ENCODE peak calls at places on chromosomes 16 and 17, in six cellular contexts. One of them, this sample, is unnamed.

GRCh38 chr17:11240041-11240801 is 792 bp upstream of the SHISA6 start:
- DNase-seq in stomach: peak
- DNase-seq in aorta: no peak
- DNase-seq in body of pancreas: no peak
- DNase-seq in tibial artery: no peak
- DNase-seq in HepG2: no peak
- DNase-seq in this sample: peak

GRCh38 chr17:77738666-77739531 is 219.6 kb upstream of the TNRC6C start:
- DNase-seq in stomach: peak
- DNase-seq in tibial artery: peak
- DNase-seq in body of pancreas: peak
- DNase-seq in aorta: no peak
- DNase-seq in HepG2: no peak
- DNase-seq in this sample: no peak

GRCh38 chr17:75878174-75878998 is at the start of gene TRIM47:
- DNase-seq in HepG2: peak
- DNase-seq in tibial artery: peak
- DNase-seq in aorta: peak
- DNase-seq in body of pancreas: peak
- DNase-seq in stomach: peak
- DNase-seq in this sample: peak

GRCh38 chr17:64448665-64449512 is at the start of gene MILR1:
- DNase-seq in tibial artery: peak
- DNase-seq in HepG2: no peak
- DNase-seq in body of pancreas: peak
- DNase-seq in stomach: no peak
- DNase-seq in aorta: no peak
- DNase-seq in this sample: no peak

GRCh38 chr17:41976142-41976768 is 9.7 kb downstream of the CNP start:
- DNase-seq in stomach: no peak
- DNase-seq in body of pancreas: no peak
- DNase-seq in aorta: peak
- DNase-seq in tibial artery: no peak
- DNase-seq in HepG2: no peak
- DNase-seq in this sample: no peak

GRCh38 chr16:77723108-77723514 is 797 bp downstream of the NUDT7 start:
- DNase-seq in stomach: no peak
- DNase-seq in aorta: no peak
- DNase-seq in body of pancreas: peak
- DNase-seq in tibial artery: peak
- DNase-seq in HepG2: no peak
- DNase-seq in this sample: no peak

GRCh38 chr17:22171631-22172030 is 479.3 kb downstream of the KCNJ18 start:
- DNase-seq in stomach: no peak
- DNase-seq in HepG2: no peak
- DNase-seq in body of pancreas: no peak
- DNase-seq in aorta: no peak
- DNase-seq in tibial artery: no peak
- DNase-seq in this sample: no peak

GRCh38 chr16:10511829-10512228 is 68.6 kb downstream of the EMP2 start:
- DNase-seq in body of pancreas: no peak
- DNase-seq in stomach: no peak
- DNase-seq in HepG2: no peak
- DNase-seq in aorta: no peak
- DNase-seq in tibial artery: no peak
- DNase-seq in this sample: no peak

GRCh38 chr17:74725111-74725510 is 11.9 kb upstream of the RAB37 start:
- DNase-seq in stomach: no peak
- DNase-seq in HepG2: no peak
- DNase-seq in aorta: no peak
- DNase-seq in tibial artery: no peak
- DNase-seq in body of pancreas: no peak
- DNase-seq in this sample: no peak

GRCh38 chr17:19237389-19238166 is 412 bp downstream of the EPN2 start:
- DNase-seq in HepG2: no peak
- DNase-seq in stomach: peak
- DNase-seq in tibial artery: peak
- DNase-seq in aorta: peak
- DNase-seq in body of pancreas: peak
- DNase-seq in this sample: peak

GRCh38 chr16:83953796-83954576 is 946 bp downstream of the OSGIN1 start:
- DNase-seq in body of pancreas: peak
- DNase-seq in tibial artery: no peak
- DNase-seq in stomach: no peak
- DNase-seq in aorta: no peak
- DNase-seq in HepG2: peak
- DNase-seq in this sample: no peak

DNA sequence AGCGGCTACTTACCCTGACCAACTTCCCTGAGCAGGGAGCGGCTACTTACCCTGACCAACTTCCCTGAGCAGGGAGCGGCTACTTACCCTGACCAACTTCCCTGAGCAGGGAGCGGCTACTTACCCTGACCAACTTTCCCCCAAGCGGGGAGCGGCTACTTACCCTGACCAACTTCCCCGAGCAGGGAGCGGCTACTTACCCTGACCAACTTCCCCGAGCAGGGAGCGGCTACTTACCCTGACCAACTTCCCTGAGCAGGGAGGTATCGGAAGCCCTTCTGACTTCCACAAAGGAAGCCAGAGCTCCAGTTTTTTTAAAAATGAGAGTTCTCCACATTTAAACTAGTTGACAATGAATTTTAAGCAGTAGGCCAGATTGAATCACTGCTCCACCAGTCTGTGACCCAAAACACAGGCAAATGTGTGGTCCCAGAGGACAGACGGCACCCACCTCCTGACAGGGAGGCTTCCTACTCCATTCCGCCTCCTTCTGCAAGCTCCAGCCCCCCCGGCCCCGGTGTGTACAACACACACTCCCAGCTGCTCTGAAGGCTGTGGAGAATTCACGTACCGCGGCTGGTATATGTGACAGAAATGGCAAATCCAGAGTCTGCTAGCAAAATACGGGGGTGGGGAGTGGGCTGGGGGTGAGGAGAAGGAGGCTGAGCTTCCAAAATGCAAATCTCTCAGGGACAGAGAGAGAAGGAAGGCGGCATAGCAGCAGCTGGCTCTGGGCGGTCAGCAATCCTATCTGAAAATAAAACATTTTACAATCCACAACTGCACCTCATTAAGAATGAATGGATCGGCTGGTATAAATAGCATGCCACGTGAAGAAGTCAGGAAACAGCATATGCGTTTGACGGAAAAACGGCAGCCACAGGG is 53.0 kb upstream of the DOC2B start:
- DNase-seq in aorta: peak
- DNase-seq in HepG2: no peak
- DNase-seq in body of pancreas: no peak
- DNase-seq in tibial artery: peak
- DNase-seq in stomach: no peak
- DNase-seq in this sample: peak
- H3K4me3 ChIP-seq in aorta: no peak
- H3K4me3 ChIP-seq in HepG2: no peak
- H3K4me3 ChIP-seq in body of pancreas: no peak
- H3K4me3 ChIP-seq in tibial artery: peak
- H3K4me3 ChIP-seq in stomach: no peak
- H3K4me3 ChIP-seq in this sample: no peak

DNA sequence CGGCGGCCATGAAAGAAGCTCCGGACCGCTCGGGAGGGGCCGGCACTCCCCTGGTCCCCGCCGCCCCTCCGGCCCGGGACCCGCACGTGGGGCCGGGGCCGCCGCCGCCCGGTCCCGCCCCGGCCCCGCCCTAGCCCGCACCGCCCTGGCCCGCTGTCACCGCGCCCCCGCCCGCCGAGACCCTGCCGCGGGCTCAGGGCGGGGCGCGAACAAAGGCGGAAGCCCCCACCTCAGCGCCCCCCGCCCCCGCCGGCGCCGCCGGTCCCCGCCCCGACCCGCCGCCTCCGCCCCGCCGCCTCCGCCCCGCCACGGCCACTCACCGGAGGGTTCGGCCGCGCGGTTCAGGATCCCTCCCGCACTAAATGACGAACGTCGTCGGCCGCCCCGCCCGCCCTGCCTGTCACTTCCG is at the start of gene ARHGDIA:
- DNase-seq in tibial artery: no peak
- DNase-seq in HepG2: no peak
- DNase-seq in stomach: no peak
- DNase-seq in aorta: no peak
- DNase-seq in body of pancreas: peak
- DNase-seq in this sample: no peak
- H3K27ac ChIP-seq in tibial artery: peak
- H3K27ac ChIP-seq in HepG2: peak
- H3K27ac ChIP-seq in stomach: peak
- H3K27ac ChIP-seq in aorta: peak
- H3K27ac ChIP-seq in body of pancreas: peak
- H3K27ac ChIP-seq in this sample: peak

GRCh38 chr17:48052956-48053757 is 5.0 kb downstream of the NFE2L1 start:
- DNase-seq in stomach: peak
- DNase-seq in body of pancreas: peak
- DNase-seq in aorta: no peak
- DNase-seq in tibial artery: peak
- DNase-seq in HepG2: peak
- DNase-seq in this sample: peak

GRCh38 chr17:48055531-48056245 is 7.5 kb downstream of the NFE2L1 start:
- DNase-seq in tibial artery: no peak
- DNase-seq in stomach: no peak
- DNase-seq in HepG2: no peak
- DNase-seq in body of pancreas: no peak
- DNase-seq in aorta: no peak
- DNase-seq in this sample: no peak

GRCh38 chr17:48053758-48054237 is 5.6 kb downstream of the NFE2L1 start:
- DNase-seq in stomach: no peak
- DNase-seq in aorta: no peak
- DNase-seq in HepG2: no peak
- DNase-seq in body of pancreas: no peak
- DNase-seq in tibial artery: no peak
- DNase-seq in this sample: no peak

GRCh38 chr17:48056246-48056745 is 8.1 kb downstream of the NFE2L1 start:
- DNase-seq in stomach: no peak
- DNase-seq in tibial artery: no peak
- DNase-seq in HepG2: no peak
- DNase-seq in aorta: no peak
- DNase-seq in body of pancreas: no peak
- DNase-seq in this sample: no peak

DNA sequence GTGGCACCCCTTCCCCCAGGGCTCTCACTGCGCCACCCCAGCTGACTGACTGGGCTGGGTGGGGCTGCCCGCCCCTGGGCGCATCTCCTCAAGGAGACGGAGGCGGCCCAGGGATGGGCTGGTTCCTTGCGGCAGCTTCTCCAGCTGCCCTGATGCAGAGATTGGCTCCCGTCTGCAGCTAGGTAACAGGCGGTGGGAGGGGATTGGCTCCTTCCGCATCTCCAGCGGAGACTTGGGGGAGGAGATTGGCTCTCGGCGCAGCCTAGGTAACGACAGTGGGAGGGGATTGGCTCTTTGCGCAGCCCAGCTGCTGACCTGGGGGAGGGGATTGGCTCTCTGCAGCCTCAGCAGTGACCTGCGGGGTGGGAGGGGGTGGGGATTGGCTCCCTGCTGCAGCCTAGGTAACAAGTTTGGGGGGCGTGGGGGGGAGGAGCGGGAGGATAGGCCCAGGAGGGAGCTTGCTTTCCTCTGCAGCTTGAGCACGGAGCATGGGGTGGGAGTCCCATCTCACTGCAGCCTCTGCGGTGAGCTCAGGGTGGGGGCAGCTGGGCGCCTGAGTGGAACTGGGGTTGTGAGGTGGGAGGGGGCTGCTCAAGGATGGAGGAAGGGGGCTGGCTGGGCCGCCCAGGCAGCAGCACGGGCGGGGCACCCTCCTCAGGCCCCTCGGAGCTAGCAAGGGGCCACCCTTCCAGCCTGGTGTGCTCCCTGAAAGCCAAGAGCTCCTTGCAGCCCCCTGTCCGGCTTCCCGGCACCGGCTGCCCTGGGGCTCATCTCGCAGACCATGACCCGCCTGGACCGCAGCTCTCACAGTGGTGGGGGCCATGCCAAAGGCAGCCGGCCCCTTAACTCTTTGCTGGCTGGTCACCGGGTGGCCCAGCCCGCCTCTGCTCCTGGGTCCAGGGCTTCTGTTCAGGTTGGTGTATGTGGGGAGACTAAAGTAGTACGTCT is 6.4 kb downstream of the NFE2L1 start:
- DNase-seq in aorta: peak
- DNase-seq in HepG2: no peak
- DNase-seq in tibial artery: peak
- DNase-seq in body of pancreas: peak
- DNase-seq in stomach: peak
- DNase-seq in this sample: peak
- H3K4me3 ChIP-seq in aorta: no peak
- H3K4me3 ChIP-seq in HepG2: no peak
- H3K4me3 ChIP-seq in tibial artery: peak
- H3K4me3 ChIP-seq in body of pancreas: no peak
- H3K4me3 ChIP-seq in stomach: peak
- H3K4me3 ChIP-seq in this sample: no peak

GRCh38 chr16:30447512-30448226 is 2.0 kb upstream of the SEPHS2 start:
- DNase-seq in aorta: no peak
- DNase-seq in tibial artery: no peak
- DNase-seq in HepG2: peak
- DNase-seq in stomach: no peak
- DNase-seq in body of pancreas: peak
- DNase-seq in this sample: no peak
- H3K27ac ChIP-seq in aorta: no peak
- H3K27ac ChIP-seq in tibial artery: no peak
- H3K27ac ChIP-seq in HepG2: peak
- H3K27ac ChIP-seq in stomach: peak
- H3K27ac ChIP-seq in body of pancreas: peak
- H3K27ac ChIP-seq in this sample: no peak

GRCh38 chr16:79287424-79287917 is 313.1 kb downstream of the MAF start:
- DNase-seq in tibial artery: no peak
- DNase-seq in stomach: no peak
- DNase-seq in body of pancreas: no peak
- DNase-seq in HepG2: no peak
- DNase-seq in aorta: no peak
- DNase-seq in this sample: no peak
- H3K4me3 ChIP-seq in tibial artery: no peak
- H3K4me3 ChIP-seq in stomach: peak
- H3K4me3 ChIP-seq in body of pancreas: no peak
- H3K4me3 ChIP-seq in HepG2: no peak
- H3K4me3 ChIP-seq in aorta: no peak
- H3K4me3 ChIP-seq in this sample: no peak

This sample was measured in WERI-Rb-1.